ENCODE peak calls at places on chromosome 1, in ten cellular contexts. One of them, this sample, is unnamed.
A peak's percentile ranks its signal among the peaks of the same experiment; 100 is the strongest.

GRCh38 chr1:12456979-12457378 is 161.0 kb downstream of the DHRS3 start:
- DNase-seq in H54: no peak
- DNase-seq in NCI-H460: no peak
- DNase-seq in naive thymus-derived CD8-positive, alpha-beta T cell: no peak
- DNase-seq in fibroblast of the conjunctiva: no peak
- DNase-seq in left cardiac atrium: no peak
- DNase-seq in ecto neural progenitor cell: no peak
- DNase-seq in immature natural killer cell: no peak
- DNase-seq in left ventricle myocardium superior: no peak
- DNase-seq in mesenchymal stem cell: no peak
- DNase-seq in this sample: no peak

GRCh38 chr1:157124855-157125254 is 13.3 kb downstream of the ETV3 start:
- DNase-seq in H54: no peak
- DNase-seq in NCI-H460: no peak
- DNase-seq in naive thymus-derived CD8-positive, alpha-beta T cell: no peak
- DNase-seq in fibroblast of the conjunctiva: no peak
- DNase-seq in left cardiac atrium: no peak
- DNase-seq in ecto neural progenitor cell: no peak
- DNase-seq in immature natural killer cell: no peak
- DNase-seq in left ventricle myocardium superior: no peak
- DNase-seq in mesenchymal stem cell: no peak
- DNase-seq in this sample: no peak

GRCh38 chr1:6092211-6092610 is 46.5 kb downstream of the KCNAB2 start:
- DNase-seq in H54: no peak
- DNase-seq in NCI-H460: no peak
- DNase-seq in naive thymus-derived CD8-positive, alpha-beta T cell: no peak
- DNase-seq in fibroblast of the conjunctiva: no peak
- DNase-seq in left cardiac atrium: no peak
- DNase-seq in ecto neural progenitor cell: no peak
- DNase-seq in immature natural killer cell: no peak
- DNase-seq in left ventricle myocardium superior: peak; percentile 13
- DNase-seq in mesenchymal stem cell: no peak
- DNase-seq in this sample: no peak

GRCh38 chr1:208154040-208154439 is 90.1 kb downstream of the PLXNA2 start:
- DNase-seq in H54: no peak
- DNase-seq in NCI-H460: no peak
- DNase-seq in naive thymus-derived CD8-positive, alpha-beta T cell: no peak
- DNase-seq in fibroblast of the conjunctiva: no peak
- DNase-seq in left cardiac atrium: no peak
- DNase-seq in ecto neural progenitor cell: no peak
- DNase-seq in immature natural killer cell: no peak
- DNase-seq in left ventricle myocardium superior: no peak
- DNase-seq in mesenchymal stem cell: no peak
- DNase-seq in this sample: no peak

GRCh38 chr1:213389061-213389581 is 338.1 kb downstream of the RPS6KC1 start:
- DNase-seq in H54: no peak
- DNase-seq in NCI-H460: no peak
- DNase-seq in naive thymus-derived CD8-positive, alpha-beta T cell: no peak
- DNase-seq in fibroblast of the conjunctiva: no peak
- DNase-seq in left cardiac atrium: no peak
- DNase-seq in ecto neural progenitor cell: no peak
- DNase-seq in immature natural killer cell: no peak
- DNase-seq in left ventricle myocardium superior: peak; percentile 45
- DNase-seq in mesenchymal stem cell: no peak
- DNase-seq in this sample: no peak

GRCh38 chr1:41672641-41673313 is 188.3 kb upstream of the EDN2 start:
- DNase-seq in H54: no peak
- DNase-seq in NCI-H460: no peak
- DNase-seq in naive thymus-derived CD8-positive, alpha-beta T cell: no peak
- DNase-seq in fibroblast of the conjunctiva: peak; percentile 65
- DNase-seq in left cardiac atrium: no peak
- DNase-seq in ecto neural progenitor cell: no peak
- DNase-seq in immature natural killer cell: no peak
- DNase-seq in left ventricle myocardium superior: no peak
- DNase-seq in mesenchymal stem cell: no peak
- DNase-seq in this sample: no peak

GRCh38 chr1:185574139-185574835 is 159.9 kb upstream of the HMCN1 start:
- DNase-seq in H54: no peak
- DNase-seq in NCI-H460: no peak
- DNase-seq in naive thymus-derived CD8-positive, alpha-beta T cell: no peak
- DNase-seq in fibroblast of the conjunctiva: no peak
- DNase-seq in left cardiac atrium: no peak
- DNase-seq in ecto neural progenitor cell: no peak
- DNase-seq in immature natural killer cell: no peak
- DNase-seq in left ventricle myocardium superior: no peak
- DNase-seq in mesenchymal stem cell: no peak
- DNase-seq in this sample: no peak

GRCh38 chr1:65435987-65436386 is 15.5 kb downstream of the LEPR start:
- DNase-seq in H54: no peak
- DNase-seq in NCI-H460: no peak
- DNase-seq in naive thymus-derived CD8-positive, alpha-beta T cell: no peak
- DNase-seq in fibroblast of the conjunctiva: no peak
- DNase-seq in left cardiac atrium: no peak
- DNase-seq in ecto neural progenitor cell: no peak
- DNase-seq in immature natural killer cell: no peak
- DNase-seq in left ventricle myocardium superior: no peak
- DNase-seq in mesenchymal stem cell: peak; percentile 55
- DNase-seq in this sample: no peak

GRCh38 chr1:30310966-30311742 is 412.2 kb downstream of the MATN1 start:
- DNase-seq in H54: no peak
- DNase-seq in NCI-H460: no peak
- DNase-seq in naive thymus-derived CD8-positive, alpha-beta T cell: no peak
- DNase-seq in fibroblast of the conjunctiva: no peak
- DNase-seq in left cardiac atrium: no peak
- DNase-seq in ecto neural progenitor cell: no peak
- DNase-seq in immature natural killer cell: no peak
- DNase-seq in left ventricle myocardium superior: no peak
- DNase-seq in mesenchymal stem cell: no peak
- DNase-seq in this sample: no peak

GRCh38 chr1:152654110-152654509 is 9.1 kb upstream of the LCE2D start:
- DNase-seq in H54: peak; percentile 28
- DNase-seq in NCI-H460: peak; percentile 70
- DNase-seq in naive thymus-derived CD8-positive, alpha-beta T cell: peak; percentile 13
- DNase-seq in fibroblast of the conjunctiva: peak; percentile 12
- DNase-seq in left cardiac atrium: no peak
- DNase-seq in ecto neural progenitor cell: no peak
- DNase-seq in immature natural killer cell: peak; percentile 27
- DNase-seq in left ventricle myocardium superior: no peak
- DNase-seq in mesenchymal stem cell: no peak
- DNase-seq in this sample: peak; percentile 11

GRCh38 chr1:215842905-215843304 is 275.8 kb downstream of the KCTD3 start:
- DNase-seq in H54: no peak
- DNase-seq in NCI-H460: no peak
- DNase-seq in naive thymus-derived CD8-positive, alpha-beta T cell: no peak
- DNase-seq in fibroblast of the conjunctiva: no peak
- DNase-seq in left cardiac atrium: no peak
- DNase-seq in ecto neural progenitor cell: no peak
- DNase-seq in immature natural killer cell: no peak
- DNase-seq in left ventricle myocardium superior: no peak
- DNase-seq in mesenchymal stem cell: no peak
- DNase-seq in this sample: no peak

GRCh38 chr1:225534135-225534534 is 106.3 kb upstream of the LBR start:
- DNase-seq in H54: no peak
- DNase-seq in NCI-H460: no peak
- DNase-seq in naive thymus-derived CD8-positive, alpha-beta T cell: no peak
- DNase-seq in fibroblast of the conjunctiva: no peak
- DNase-seq in left cardiac atrium: no peak
- DNase-seq in ecto neural progenitor cell: no peak
- DNase-seq in immature natural killer cell: no peak
- DNase-seq in left ventricle myocardium superior: no peak
- DNase-seq in mesenchymal stem cell: no peak
- DNase-seq in this sample: no peak

GRCh38 chr1:62810420-62811274 is 26.7 kb downstream of the ATG4C start:
- DNase-seq in H54: no peak
- DNase-seq in NCI-H460: no peak
- DNase-seq in naive thymus-derived CD8-positive, alpha-beta T cell: no peak
- DNase-seq in fibroblast of the conjunctiva: no peak
- DNase-seq in left cardiac atrium: no peak
- DNase-seq in ecto neural progenitor cell: no peak
- DNase-seq in immature natural killer cell: no peak
- DNase-seq in left ventricle myocardium superior: no peak
- DNase-seq in mesenchymal stem cell: no peak
- DNase-seq in this sample: no peak